ENCODE peak calls at places on chromosomes 5 and 9, in eight cellular contexts. One of them, this sample, is unnamed.

GRCh38 chr9:85130260-85130659 is 460.7 kb downstream of the NTRK2 start:
- DNase-seq in heart right ventricle: no peak
- DNase-seq in cerebellar nuclear complex: no peak
- DNase-seq in NCI-H2081 treated with DMSO at 0.1 percent for 48 hours: no peak
- DNase-seq in neural crest cell: no peak
- DNase-seq in RWPE1: no peak
- DNase-seq in sigmoid colon: no peak
- DNase-seq in mucosa of gallbladder: no peak
- DNase-seq in this sample: no peak

GRCh38 chr5:97764700-97765099 is 581.7 kb upstream of the RIOK2 start:
- DNase-seq in RWPE1: peak
- DNase-seq in neural crest cell: no peak
- DNase-seq in NCI-H2081 treated with DMSO at 0.1 percent for 48 hours: no peak
- DNase-seq in sigmoid colon: no peak
- DNase-seq in cerebellar nuclear complex: no peak
- DNase-seq in heart right ventricle: no peak
- DNase-seq in mucosa of gallbladder: no peak
- DNase-seq in this sample: peak

GRCh38 chr9:10059044-10059443 is 553.8 kb downstream of the PTPRD start:
- DNase-seq in neural crest cell: no peak
- DNase-seq in cerebellar nuclear complex: no peak
- DNase-seq in heart right ventricle: no peak
- DNase-seq in RWPE1: peak
- DNase-seq in sigmoid colon: no peak
- DNase-seq in NCI-H2081 treated with DMSO at 0.1 percent for 48 hours: no peak
- DNase-seq in mucosa of gallbladder: no peak
- DNase-seq in this sample: peak

GRCh38 chr9:79163544-79163943 is 408.2 kb upstream of the TLE4 start:
- DNase-seq in neural crest cell: no peak
- DNase-seq in NCI-H2081 treated with DMSO at 0.1 percent for 48 hours: no peak
- DNase-seq in RWPE1: no peak
- DNase-seq in sigmoid colon: no peak
- DNase-seq in cerebellar nuclear complex: no peak
- DNase-seq in heart right ventricle: no peak
- DNase-seq in mucosa of gallbladder: no peak
- DNase-seq in this sample: no peak

GRCh38 chr9:22829236-22829635 is 382.6 kb downstream of the DMRTA1 start:
- DNase-seq in cerebellar nuclear complex: no peak
- DNase-seq in neural crest cell: no peak
- DNase-seq in NCI-H2081 treated with DMSO at 0.1 percent for 48 hours: no peak
- DNase-seq in RWPE1: no peak
- DNase-seq in sigmoid colon: no peak
- DNase-seq in mucosa of gallbladder: no peak
- DNase-seq in heart right ventricle: no peak
- DNase-seq in this sample: no peak

GRCh38 chr9:111691686-111692329 is 30.4 kb downstream of the GNG10 start:
- DNase-seq in NCI-H2081 treated with DMSO at 0.1 percent for 48 hours: no peak
- DNase-seq in heart right ventricle: no peak
- DNase-seq in RWPE1: peak
- DNase-seq in cerebellar nuclear complex: no peak
- DNase-seq in mucosa of gallbladder: no peak
- DNase-seq in neural crest cell: no peak
- DNase-seq in sigmoid colon: no peak
- DNase-seq in this sample: peak

GRCh38 chr9:99819123-99819483 is 2.6 kb upstream of the NR4A3 start:
- DNase-seq in RWPE1: no peak
- DNase-seq in cerebellar nuclear complex: no peak
- DNase-seq in NCI-H2081 treated with DMSO at 0.1 percent for 48 hours: no peak
- DNase-seq in sigmoid colon: no peak
- DNase-seq in heart right ventricle: no peak
- DNase-seq in mucosa of gallbladder: no peak
- DNase-seq in neural crest cell: no peak
- DNase-seq in this sample: no peak

GRCh38 chr5:565782-566445 is 41.7 kb upstream of the SLC9A3 start:
- DNase-seq in NCI-H2081 treated with DMSO at 0.1 percent for 48 hours: no peak
- DNase-seq in heart right ventricle: no peak
- DNase-seq in neural crest cell: no peak
- DNase-seq in sigmoid colon: peak
- DNase-seq in cerebellar nuclear complex: no peak
- DNase-seq in RWPE1: peak
- DNase-seq in mucosa of gallbladder: peak
- DNase-seq in this sample: no peak

GRCh38 chr9:91222457-91222856 is 139.3 kb downstream of the AUH start:
- DNase-seq in neural crest cell: no peak
- DNase-seq in mucosa of gallbladder: no peak
- DNase-seq in cerebellar nuclear complex: no peak
- DNase-seq in heart right ventricle: no peak
- DNase-seq in sigmoid colon: no peak
- DNase-seq in RWPE1: no peak
- DNase-seq in NCI-H2081 treated with DMSO at 0.1 percent for 48 hours: no peak
- DNase-seq in this sample: no peak

GRCh38 chr5:104177651-104178050 is 615.1 kb upstream of the NUDT12 start:
- DNase-seq in cerebellar nuclear complex: no peak
- DNase-seq in NCI-H2081 treated with DMSO at 0.1 percent for 48 hours: no peak
- DNase-seq in neural crest cell: no peak
- DNase-seq in mucosa of gallbladder: no peak
- DNase-seq in heart right ventricle: no peak
- DNase-seq in RWPE1: no peak
- DNase-seq in sigmoid colon: no peak
- DNase-seq in this sample: no peak

GRCh38 chr5:110727025-110727314 is 499 bp upstream of the TMEM232 start:
- DNase-seq in cerebellar nuclear complex: no peak
- DNase-seq in neural crest cell: no peak
- DNase-seq in NCI-H2081 treated with DMSO at 0.1 percent for 48 hours: no peak
- DNase-seq in sigmoid colon: no peak
- DNase-seq in heart right ventricle: no peak
- DNase-seq in RWPE1: no peak
- DNase-seq in mucosa of gallbladder: no peak
- DNase-seq in this sample: peak

GRCh38 chr5:33891731-33892418 is at the start of gene ADAMTS12:
- DNase-seq in cerebellar nuclear complex: no peak
- DNase-seq in heart right ventricle: peak
- DNase-seq in sigmoid colon: peak
- DNase-seq in NCI-H2081 treated with DMSO at 0.1 percent for 48 hours: no peak
- DNase-seq in RWPE1: peak
- DNase-seq in neural crest cell: peak
- DNase-seq in mucosa of gallbladder: peak
- DNase-seq in this sample: peak

GRCh38 chr5:124619121-124619520 is 127.3 kb downstream of the ZNF608 start:
- DNase-seq in sigmoid colon: no peak
- DNase-seq in neural crest cell: no peak
- DNase-seq in mucosa of gallbladder: no peak
- DNase-seq in heart right ventricle: no peak
- DNase-seq in NCI-H2081 treated with DMSO at 0.1 percent for 48 hours: no peak
- DNase-seq in cerebellar nuclear complex: no peak
- DNase-seq in RWPE1: no peak
- DNase-seq in this sample: no peak

GRCh38 chr9:104831681-104832080 is 67.8 kb downstream of the NIPSNAP3B start:
- DNase-seq in cerebellar nuclear complex: no peak
- DNase-seq in NCI-H2081 treated with DMSO at 0.1 percent for 48 hours: no peak
- DNase-seq in heart right ventricle: no peak
- DNase-seq in neural crest cell: no peak
- DNase-seq in sigmoid colon: no peak
- DNase-seq in mucosa of gallbladder: no peak
- DNase-seq in RWPE1: peak
- DNase-seq in this sample: peak

GRCh38 chr5:156680845-156681244 is 169.2 kb upstream of the PPP1R2B start:
- DNase-seq in neural crest cell: no peak
- DNase-seq in RWPE1: no peak
- DNase-seq in sigmoid colon: no peak
- DNase-seq in cerebellar nuclear complex: no peak
- DNase-seq in mucosa of gallbladder: no peak
- DNase-seq in NCI-H2081 treated with DMSO at 0.1 percent for 48 hours: no peak
- DNase-seq in heart right ventricle: no peak
- DNase-seq in this sample: no peak

GRCh38 chr5:172837640-172838039 is 3.6 kb downstream of the ERGIC1 start:
- DNase-seq in cerebellar nuclear complex: no peak
- DNase-seq in NCI-H2081 treated with DMSO at 0.1 percent for 48 hours: peak
- DNase-seq in mucosa of gallbladder: peak
- DNase-seq in RWPE1: no peak
- DNase-seq in sigmoid colon: peak
- DNase-seq in neural crest cell: no peak
- DNase-seq in heart right ventricle: no peak
- DNase-seq in this sample: no peak

GRCh38 chr5:83306572-83307241 is 164.8 kb upstream of the VCAN start:
- DNase-seq in mucosa of gallbladder: peak
- DNase-seq in RWPE1: peak
- DNase-seq in heart right ventricle: peak
- DNase-seq in sigmoid colon: peak
- DNase-seq in neural crest cell: no peak
- DNase-seq in cerebellar nuclear complex: no peak
- DNase-seq in NCI-H2081 treated with DMSO at 0.1 percent for 48 hours: no peak
- DNase-seq in this sample: peak

GRCh38 chr5:91219141-91219802 is 163.8 kb downstream of the ARRDC3 start:
- DNase-seq in heart right ventricle: peak
- DNase-seq in RWPE1: peak
- DNase-seq in sigmoid colon: peak
- DNase-seq in neural crest cell: no peak
- DNase-seq in NCI-H2081 treated with DMSO at 0.1 percent for 48 hours: no peak
- DNase-seq in cerebellar nuclear complex: no peak
- DNase-seq in mucosa of gallbladder: peak
- DNase-seq in this sample: peak

GRCh38 chr5:141928051-141928450 is 4.4 kb downstream of the DELE1 start:
- DNase-seq in neural crest cell: no peak
- DNase-seq in mucosa of gallbladder: no peak
- DNase-seq in NCI-H2081 treated with DMSO at 0.1 percent for 48 hours: no peak
- DNase-seq in heart right ventricle: no peak
- DNase-seq in sigmoid colon: peak
- DNase-seq in RWPE1: no peak
- DNase-seq in cerebellar nuclear complex: no peak
- DNase-seq in this sample: no peak

This sample was measured in mammary epithelial cell.